ENCODE peak calls at places on chromosome 7, in four cellular contexts. T is stomach, M is WERI-Rb-1, R is BE2C. Y is an unnamed sample. For H3K36me3, the result is how much of the 10 kb centered on the place peaks cover.

GRCh38 chr7:75967055-75967454 is 27.3 kb downstream of the TMEM120A start:
- DNase-seq in T (no peak), M (no peak), R (no peak), Y (no peak)

GRCh38 chr7:25541064-25541463 is 312.8 kb upstream of the NPVF start:
- DNase-seq in T (no peak), M (no peak), R (no peak), Y (no peak)

GRCh38 chr7:55160539-55160938 is 141.7 kb downstream of the EGFR start:
- DNase-seq in T (no peak), M (no peak), R (no peak), Y (no peak)

GRCh38 chr7:99050971-99051370 is 92.9 kb downstream of the SMURF1 start:
- DNase-seq in T (no peak), M (no peak), R (no peak), Y (no peak)

GRCh38 chr7:99820408-99821027 is 7.3 kb upstream of the CYP3A43 start:
- DNase-seq in T (no peak), M (no peak), R (no peak), Y (no peak)

GRCh38 chr7:144416341-144416740 is 12.8 kb upstream of the NOBOX start:
- DNase-seq in T (no peak), M (no peak), R (no peak), Y (peak)

GRCh38 chr7:157434701-157435100 is 97.9 kb downstream of the DNAJB6 start:
- DNase-seq in T (peak), M (no peak), R (no peak), Y (no peak)

GRCh38 chr7:95511716-95512260 is 26.0 kb downstream of the ASB4 start:
- DNase-seq in T (peak), M (peak), R (peak), Y (peak)

GRCh38 chr7:152956006-152956405 is 196.5 kb downstream of the ACTR3B start:
- DNase-seq in T (no peak), M (peak), R (no peak), Y (no peak)

GRCh38 chr7:159084069-159084801 is 60.4 kb downstream of the VIPR2 start:
- DNase-seq in T (no peak), M (no peak), R (no peak), Y (no peak)

GRCh38 chr7:77330169-77330882 is 85.8 kb downstream of the GSAP start:
- DNase-seq in T (no peak), M (no peak), R (no peak), Y (peak)

GRCh38 chr7:156612930-156613329 is 27.6 kb upstream of the RNF32 start:
- DNase-seq in T (no peak), M (no peak), R (no peak), Y (no peak)

GRCh38 chr7:114959931-114960330 is 38.0 kb downstream of the MDFIC start:
- DNase-seq in T (no peak), M (no peak), R (no peak), Y (no peak)

GRCh38 chr7:14734839-14735321 is 167.7 kb downstream of the DGKB start:
- DNase-seq in T (no peak), M (peak), R (peak), Y (no peak)

GRCh38 chr7:141676618-141677017 is 25.3 kb downstream of the DENND11 start:
- DNase-seq in T (no peak), M (no peak), R (no peak), Y (peak)

GRCh38 chr7:69108041-69108440 is 490.2 kb upstream of the AUTS2 start:
- DNase-seq in T (no peak), M (no peak), R (no peak), Y (no peak)

GRCh38 chr7:139737221-139738100 is 40.3 kb downstream of the HIPK2 start:
- DNase-seq in T (no peak), M (no peak), R (no peak), Y (no peak)

GRCh38 chr7:37987732-37988131 is 67.3 kb downstream of the EPDR1 start:
- DNase-seq in T (no peak), M (no peak), R (no peak), Y (peak)

GRCh38 chr7:154178890-154179289 is 126.7 kb downstream of the DPP6 start:
- DNase-seq in T (no peak), M (no peak), R (no peak), Y (peak)

GRCh38 chr7:142337406-142338001 is 79.6 kb upstream of the PRSS58 start:
- DNase-seq in T (no peak), M (no peak), R (no peak), Y (no peak)

GRCh38 chr7:85890244-85890811 is 703.5 kb upstream of the SEMA3D start:
- DNase-seq in T (no peak), M (no peak), R (no peak), Y (peak)

GRCh38 chr7:158013085-158013668 is 574.4 kb downstream of the PTPRN2 start:
- DNase-seq in T (no peak), M (no peak), R (no peak), Y (no peak)

GRCh38 chr7:16881809-16882208 is at the start of gene AGR3:
- DNase-seq in T (peak), M (no peak), R (no peak), Y (peak)

GRCh38 chr7:44309271-44310091 is 15.9 kb downstream of the CAMK2B start:
- DNase-seq in T (peak), M (no peak), R (peak), Y (peak)

GRCh38 chr7:187237-187927 is 5.0 kb upstream of the FAM20C start:
- DNase-seq in T (no peak), M (peak), R (no peak), Y (no peak)

GRCh38 chr7:14156436-14156835 is 167.0 kb upstream of the ETV1 start:
- DNase-seq in T (no peak), M (no peak), R (no peak), Y (no peak)

GRCh38 chr7:46385662-46386309 is 464.7 kb upstream of the IGFBP3 start:
- DNase-seq in T (no peak), M (no peak), R (no peak), Y (peak)

GRCh38 chr7:142364551-142364950 is 106.7 kb upstream of the PRSS58 start:
- DNase-seq in T (no peak), M (no peak), R (no peak), Y (peak)

GRCh38 chr7:78134256-78134655 is 335.7 kb downstream of the PHTF2 start:
- DNase-seq in T (no peak), M (peak), R (peak), Y (peak)

GRCh38 chr7:24778543-24779282 is 21.4 kb upstream of the GSDME start:
- DNase-seq in T (no peak), M (peak), R (no peak), Y (no peak)

GRCh38 chr7:54986716-54987115 is 32.1 kb upstream of the EGFR start:
- DNase-seq in T (no peak), M (no peak), R (no peak), Y (peak)

GRCh38 chr7:112138453-112138852 is 67.7 kb downstream of the DOCK4 start:
- DNase-seq in T (no peak), M (no peak), R (no peak), Y (no peak)

GRCh38 chr7:16136896-16137295 is 284.4 kb downstream of the CRPPA start:
- DNase-seq in T (no peak), M (no peak), R (no peak), Y (no peak)

GRCh38 chr7:73773700-73774517 is 3.8 kb upstream of the CLDN3 start:
- DNase-seq in T (no peak), M (no peak), R (no peak), Y (no peak)

GRCh38 chr7:2838873-2839578 is 5.1 kb downstream of the GNA12 start:
- DNase-seq in T (no peak), M (no peak), R (no peak), Y (no peak)

GRCh38 chr7:2843191-2843685 is 870 bp downstream of the GNA12 start:
- DNase-seq in T (no peak), M (no peak), R (no peak), Y (no peak)

GRCh38 chr7:2841907-2842306 is 2.2 kb downstream of the GNA12 start:
- DNase-seq in T (no peak), M (no peak), R (no peak), Y (no peak)

GRCh38 chr7:2838451-2838850 is 5.7 kb downstream of the GNA12 start:
- DNase-seq in T (no peak), M (no peak), R (no peak), Y (no peak)

GRCh38 chr7:2840458-2840857 is 3.6 kb downstream of the GNA12 start:
- DNase-seq in T (no peak), M (no peak), R (no peak), Y (no peak)
- H3K4me3 ChIP-seq in T (no peak), M (no peak), R (no peak), Y (no peak)

DNA sequence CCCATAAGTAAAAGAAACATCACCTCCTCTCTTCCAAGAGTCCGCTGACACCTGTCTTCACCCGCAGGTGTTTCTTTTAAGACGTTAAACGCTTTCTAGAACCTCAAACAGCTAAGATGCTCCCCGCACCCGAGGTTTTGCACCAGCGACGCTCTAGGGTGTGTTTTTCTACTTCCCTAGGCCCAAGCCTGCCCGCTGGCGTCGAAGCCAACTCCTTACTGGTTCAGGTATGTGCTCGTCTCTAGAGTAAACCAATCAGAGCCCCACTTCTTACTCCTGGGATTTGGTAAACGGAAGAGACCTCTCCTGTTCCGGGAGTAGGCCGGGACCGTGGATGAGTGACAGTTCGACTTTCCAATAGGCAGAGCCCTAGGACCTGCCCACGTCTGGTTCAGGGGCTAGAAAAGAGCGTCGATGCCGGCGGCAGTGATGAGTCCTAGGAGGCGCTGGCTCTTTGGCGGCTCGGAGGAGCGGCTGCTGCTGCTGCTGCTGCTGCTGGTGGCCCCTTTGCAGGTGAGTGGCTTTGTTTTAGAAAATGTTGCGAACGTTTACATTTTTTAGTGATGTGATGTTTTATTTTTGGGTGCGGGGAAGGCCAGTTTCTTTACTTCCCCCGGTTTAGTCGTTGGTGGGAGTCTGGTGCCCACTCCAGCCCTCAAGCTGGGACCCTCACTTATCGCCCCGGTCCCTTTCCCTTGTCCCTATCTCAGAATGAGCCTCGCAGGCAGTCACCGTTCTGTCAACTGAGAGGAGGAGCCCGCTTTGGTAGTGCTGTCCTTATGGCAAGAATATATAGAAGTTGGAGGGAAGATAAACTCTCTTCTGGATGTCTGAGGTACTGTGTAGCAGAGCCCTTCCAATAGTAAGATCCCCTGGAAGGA is at the start of gene BPGM:
- DNase-seq in T (peak), M (peak), R (peak), Y (peak)
- TF ChIP-seq CTCF in T (no peak), M (peak), R (peak), Y (peak)

GRCh38 chr7:5232485-5232837 is 42.4 kb downstream of the WIPI2 start:
- DNase-seq in T (no peak), M (no peak), R (no peak), Y (no peak)
- H3K36me3 ChIP-seq in T (half or more), M (half or more), R (under half), Y (under half)

GRCh38 chr7:86930554-86931307 is 128.7 kb downstream of the ELAPOR2 start:
- DNase-seq in T (no peak), M (no peak), R (no peak), Y (no peak)

GRCh38 chr7:86932038-86932512 is 127.4 kb downstream of the ELAPOR2 start:
- DNase-seq in T (no peak), M (no peak), R (no peak), Y (peak)

GRCh38 chr7:86928308-86928707 is 131.1 kb downstream of the ELAPOR2 start:
- DNase-seq in T (no peak), M (peak), R (no peak), Y (no peak)

GRCh38 chr7:86931439-86931838 is 128.0 kb downstream of the ELAPOR2 start:
- DNase-seq in T (no peak), M (no peak), R (no peak), Y (no peak)

DNA sequence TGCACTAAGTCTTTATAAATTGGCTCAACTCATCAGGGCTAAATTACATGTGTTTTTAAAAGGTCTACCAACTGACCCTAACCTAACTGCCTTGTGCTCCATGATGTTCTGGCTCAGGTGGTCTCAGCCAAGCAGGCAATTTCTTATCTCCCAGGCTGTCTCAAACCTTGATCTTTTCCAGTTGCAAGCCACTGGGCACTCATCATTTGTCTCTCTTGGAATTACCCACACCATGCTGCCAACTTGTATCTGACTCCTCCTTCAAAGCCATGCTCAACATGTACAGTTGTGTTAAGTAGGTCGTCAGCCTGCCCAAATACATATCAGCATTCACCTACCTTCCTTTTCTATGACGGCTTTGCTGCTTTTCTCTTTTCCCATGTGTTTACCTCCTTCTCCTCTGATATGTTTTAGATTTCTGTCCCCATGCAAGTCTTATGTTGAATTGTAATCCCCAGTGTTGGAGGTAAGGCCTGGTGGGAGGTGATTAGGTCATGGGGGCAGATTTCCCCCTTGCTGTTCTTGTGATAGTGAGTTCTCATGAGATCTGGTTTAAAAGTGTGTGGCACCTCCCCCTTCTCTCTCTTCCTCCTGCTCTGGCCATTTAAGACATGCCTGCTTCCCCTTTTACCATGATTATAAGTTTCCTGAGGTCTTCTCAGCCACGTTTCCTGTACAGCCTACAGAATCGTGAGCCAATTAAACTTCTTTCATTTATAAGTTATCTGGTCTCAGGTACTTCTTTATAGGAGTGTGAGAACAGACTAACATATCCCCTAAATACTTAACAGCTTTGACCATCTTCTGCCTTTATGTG is 130.0 kb downstream of the ELAPOR2 start:
- DNase-seq in T (no peak), M (no peak), R (no peak), Y (no peak)
- H3K4me3 ChIP-seq in T (no peak), M (no peak), R (no peak), Y (no peak)

GRCh38 chr7:101817031-101817929 is at the start of gene CUX1:
- DNase-seq in T (peak), M (no peak), R (peak), Y (no peak)

GRCh38 chr7:101817930-101818698 is 688 bp downstream of the CUX1 start:
- DNase-seq in T (no peak), M (no peak), R (no peak), Y (peak)

GRCh38 chr7:101814996-101815825 is 2.2 kb upstream of the CUX1 start:
- DNase-seq in T (peak), M (peak), R (peak), Y (no peak)

GRCh38 chr7:101815826-101816488 is 1.5 kb upstream of the CUX1 start:
- DNase-seq in T (peak), M (peak), R (peak), Y (peak)

GRCh38 chr7:101816499-101817030 is 861 bp upstream of the CUX1 start:
- DNase-seq in T (peak), M (peak), R (peak), Y (no peak)
- TF ChIP-seq CTCF in T (no peak), M (peak), R (peak), Y (peak)

DNA sequence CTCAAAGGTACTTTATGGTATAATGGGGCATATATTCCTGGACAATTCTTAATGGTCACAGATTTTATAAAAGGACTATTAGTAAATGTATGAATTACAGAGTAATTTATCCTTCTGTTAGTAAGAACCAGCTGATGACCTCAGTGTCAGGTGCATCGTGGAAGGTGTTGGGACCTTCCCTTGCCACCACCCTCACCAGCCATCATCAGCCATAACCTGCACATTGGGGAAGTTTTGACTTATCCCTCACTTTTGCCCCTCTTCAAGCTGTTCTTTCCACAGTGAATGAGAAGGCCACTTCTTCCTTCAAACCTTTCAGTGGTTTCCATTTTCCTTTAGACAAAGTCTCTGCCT is 52.2 kb downstream of the FIGNL1 start:
- DNase-seq in T (no peak), M (no peak), R (no peak), Y (no peak)
- H3K36me3 ChIP-seq in T (under half), M (under half), R (under half), Y (under half)

DNA sequence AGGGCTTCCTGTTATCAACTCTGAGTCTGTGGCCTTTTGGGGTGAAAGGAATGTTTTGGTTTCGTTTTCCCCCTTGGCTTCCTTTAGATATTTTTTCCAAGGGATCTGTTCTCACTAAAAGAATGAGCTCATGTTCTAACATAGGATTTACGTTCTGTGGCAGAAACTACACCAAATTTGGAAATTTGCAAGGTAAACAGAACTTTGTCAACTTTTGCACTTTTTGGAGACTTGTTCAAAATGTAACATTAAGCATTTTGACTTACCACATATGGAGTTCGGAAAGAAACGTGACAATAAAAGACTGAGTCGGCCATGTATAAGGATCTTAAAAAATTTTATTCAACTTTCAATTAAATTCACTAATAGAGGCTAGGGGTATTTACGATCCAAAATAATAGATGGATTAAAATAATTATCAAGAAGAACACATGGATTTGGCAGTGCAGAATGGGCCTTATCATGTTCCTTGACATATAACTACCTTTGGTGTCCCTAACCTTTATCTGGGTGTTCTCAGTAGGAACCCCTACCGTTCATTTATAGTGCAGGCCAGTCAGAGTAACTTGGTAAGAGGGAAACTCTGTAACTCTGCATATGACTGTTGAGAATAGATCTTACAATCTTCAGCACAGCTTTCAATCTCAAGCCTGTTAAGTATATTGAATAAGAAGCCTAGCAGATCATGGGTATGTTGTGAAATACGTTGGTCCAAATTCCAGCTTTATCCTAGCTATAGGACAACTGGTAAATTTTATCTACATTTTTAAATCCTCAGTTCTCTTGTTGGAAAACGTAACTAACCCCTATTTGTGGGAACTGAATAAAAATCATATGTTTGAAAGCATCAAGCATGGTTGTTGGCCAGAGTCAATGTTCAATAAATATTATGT is 11.8 kb downstream of the CPED1 start:
- DNase-seq in T (no peak), M (no peak), R (no peak), Y (no peak)
- H3K4me3 ChIP-seq in T (no peak), M (no peak), R (no peak), Y (no peak)

GRCh38 chr7:151415375-151416112 is 5.7 kb upstream of the WDR86 start:
- DNase-seq in T (no peak), M (no peak), R (no peak), Y (peak)

GRCh38 chr7:151420144-151420543 is 10.3 kb upstream of the WDR86 start:
- DNase-seq in T (no peak), M (no peak), R (no peak), Y (no peak)

GRCh38 chr7:151416135-151416740 is 6.4 kb upstream of the WDR86 start:
- DNase-seq in T (no peak), M (no peak), R (no peak), Y (no peak)

GRCh38 chr7:151413241-151413640 is 3.4 kb upstream of the WDR86 start:
- DNase-seq in T (no peak), M (no peak), R (no peak), Y (no peak)

GRCh38 chr7:151416921-151417320 is 7.1 kb upstream of the WDR86 start:
- DNase-seq in T (no peak), M (no peak), R (no peak), Y (no peak)
- TF ChIP-seq CTCF in T (no peak), M (no peak), R (no peak), Y (no peak)

Y was measured in bronchial epithelial cell.